ENCODE peak calls at places on chromosomes 5 and 9, in six cellular contexts. One of them, this sample, is unnamed.

GRCh38 chr5:107670028-107670926 is 460 bp downstream of the EFNA5 start:
- DNase-seq in epithelial cell of prostate: no peak
- DNase-seq in NCI-H526: peak
- DNase-seq in left colon: peak
- DNase-seq in G401: no peak
- DNase-seq in GM03348: peak
- DNase-seq in this sample: no peak

GRCh38 chr9:100011062-100011681 is 87.6 kb downstream of the ERP44 start:
- DNase-seq in epithelial cell of prostate: no peak
- DNase-seq in NCI-H526: peak
- DNase-seq in left colon: no peak
- DNase-seq in G401: no peak
- DNase-seq in GM03348: peak
- DNase-seq in this sample: peak

GRCh38 chr5:88889165-88890069 is 6.4 kb upstream of the MEF2C start:
- DNase-seq in epithelial cell of prostate: no peak
- DNase-seq in NCI-H526: no peak
- DNase-seq in left colon: peak
- DNase-seq in G401: peak
- DNase-seq in GM03348: peak
- DNase-seq in this sample: no peak

GRCh38 chr5:168714046-168714445 is 134.9 kb upstream of the PANK3 start:
- DNase-seq in epithelial cell of prostate: peak
- DNase-seq in NCI-H526: peak
- DNase-seq in left colon: no peak
- DNase-seq in G401: no peak
- DNase-seq in GM03348: no peak
- DNase-seq in this sample: no peak

GRCh38 chr5:131256507-131256823 is 7.4 kb upstream of the CDC42SE2 start:
- DNase-seq in epithelial cell of prostate: no peak
- DNase-seq in NCI-H526: no peak
- DNase-seq in left colon: no peak
- DNase-seq in G401: no peak
- DNase-seq in GM03348: no peak
- DNase-seq in this sample: no peak

GRCh38 chr5:88452820-88453219 is 184.2 kb upstream of the TMEM161B start:
- DNase-seq in epithelial cell of prostate: no peak
- DNase-seq in NCI-H526: no peak
- DNase-seq in left colon: no peak
- DNase-seq in G401: no peak
- DNase-seq in GM03348: peak
- DNase-seq in this sample: no peak

GRCh38 chr5:42992035-42992570 is 48.0 kb downstream of the ANXA2R start:
- DNase-seq in epithelial cell of prostate: no peak
- DNase-seq in NCI-H526: no peak
- DNase-seq in left colon: peak
- DNase-seq in G401: no peak
- DNase-seq in GM03348: peak
- DNase-seq in this sample: peak

GRCh38 chr5:39755452-39755851 is 330.7 kb upstream of the DAB2 start:
- DNase-seq in epithelial cell of prostate: no peak
- DNase-seq in NCI-H526: no peak
- DNase-seq in left colon: no peak
- DNase-seq in G401: no peak
- DNase-seq in GM03348: no peak
- DNase-seq in this sample: no peak

GRCh38 chr9:126503333-126504085 is 110.2 kb upstream of the LMX1B start:
- DNase-seq in epithelial cell of prostate: no peak
- DNase-seq in NCI-H526: no peak
- DNase-seq in left colon: no peak
- DNase-seq in G401: no peak
- DNase-seq in GM03348: peak
- DNase-seq in this sample: no peak

GRCh38 chr9:130484362-130485072 is 39.8 kb downstream of the ASS1 start:
- DNase-seq in epithelial cell of prostate: no peak
- DNase-seq in NCI-H526: no peak
- DNase-seq in left colon: no peak
- DNase-seq in G401: no peak
- DNase-seq in GM03348: no peak
- DNase-seq in this sample: no peak

GRCh38 chr5:92687793-92688467 is 893.1 kb downstream of the NR2F1-AS1 start:
- DNase-seq in epithelial cell of prostate: no peak
- DNase-seq in NCI-H526: no peak
- DNase-seq in left colon: no peak
- DNase-seq in G401: peak
- DNase-seq in GM03348: peak
- DNase-seq in this sample: no peak

GRCh38 chr5:179762781-179763176 is 30.2 kb downstream of the MAML1 start:
- DNase-seq in epithelial cell of prostate: no peak
- DNase-seq in NCI-H526: no peak
- DNase-seq in left colon: no peak
- DNase-seq in G401: no peak
- DNase-seq in GM03348: peak
- DNase-seq in this sample: no peak

GRCh38 chr9:96453625-96454024 is 3.7 kb downstream of the HABP4 start:
- DNase-seq in epithelial cell of prostate: no peak
- DNase-seq in NCI-H526: no peak
- DNase-seq in left colon: no peak
- DNase-seq in G401: peak
- DNase-seq in GM03348: peak
- DNase-seq in this sample: no peak

GRCh38 chr9:92558612-92559374 is 23.0 kb upstream of the ECM2 start:
- DNase-seq in epithelial cell of prostate: no peak
- DNase-seq in NCI-H526: no peak
- DNase-seq in left colon: peak
- DNase-seq in G401: no peak
- DNase-seq in GM03348: no peak
- DNase-seq in this sample: no peak

GRCh38 chr9:124735121-124735520 is 36.0 kb downstream of the NR6A1 start:
- DNase-seq in epithelial cell of prostate: no peak
- DNase-seq in NCI-H526: no peak
- DNase-seq in left colon: no peak
- DNase-seq in G401: no peak
- DNase-seq in GM03348: peak
- DNase-seq in this sample: no peak

GRCh38 chr9:90965911-90966290 is 164.3 kb downstream of the SYK start:
- DNase-seq in epithelial cell of prostate: no peak
- DNase-seq in NCI-H526: peak
- DNase-seq in left colon: no peak
- DNase-seq in G401: no peak
- DNase-seq in GM03348: no peak
- DNase-seq in this sample: no peak

GRCh38 chr5:111158105-111158744 is 66.0 kb upstream of the CAMK4 start:
- DNase-seq in epithelial cell of prostate: peak
- DNase-seq in NCI-H526: peak
- DNase-seq in left colon: no peak
- DNase-seq in G401: peak
- DNase-seq in GM03348: peak
- DNase-seq in this sample: peak

GRCh38 chr5:120139039-120139438 is 325.1 kb upstream of the PRR16 start:
- DNase-seq in epithelial cell of prostate: peak
- DNase-seq in NCI-H526: no peak
- DNase-seq in left colon: no peak
- DNase-seq in G401: no peak
- DNase-seq in GM03348: peak
- DNase-seq in this sample: no peak

GRCh38 chr9:98551511-98552286 is 157.0 kb downstream of the GABBR2 start:
- DNase-seq in epithelial cell of prostate: peak
- DNase-seq in NCI-H526: no peak
- DNase-seq in left colon: no peak
- DNase-seq in G401: peak
- DNase-seq in GM03348: peak
- DNase-seq in this sample: no peak